ENCODE peak calls at places on chromosome 16, in six cellular contexts. D is fibroblast of lung, J is tibial nerve, N is breast epithelium, R is AG04450, M is sigmoid colon. K is an unnamed sample. For H3K9me3, the result is how much of the 10 kb centered on the place peaks cover.

GRCh38 chr16:21302898-21303528 is 24.9 kb upstream of the CRYM start:
- DNase-seq in D (peak), M (no peak), N (no peak), J (no peak), R (peak), K (no peak)

GRCh38 chr16:13453325-13453724 is 466.6 kb upstream of the ERCC4 start:
- DNase-seq in J (no peak), D (peak), M (no peak), R (no peak), N (peak), K (no peak)

GRCh38 chr16:56119138-56119537 is 72.2 kb upstream of the GNAO1 start:
- DNase-seq in N (no peak), R (no peak), J (no peak), M (no peak), D (no peak), K (no peak)

GRCh38 chr16:89364603-89365002 is 125.8 kb downstream of the ANKRD11 start:
- DNase-seq in M (no peak), D (peak), R (peak), N (no peak), J (no peak), K (no peak)

GRCh38 chr16:1002399-1003161 is 21.0 kb downstream of the SOX8 start:
- DNase-seq in N (peak), M (no peak), J (no peak), R (peak), D (peak), K (peak)

GRCh38 chr16:70544548-70544947 is 20.9 kb downstream of the SF3B3 start:
- DNase-seq in N (no peak), D (no peak), R (no peak), J (no peak), M (no peak), K (no peak)

GRCh38 chr16:10938321-10938720 is 3.9 kb downstream of the DEXI start:
- DNase-seq in R (no peak), M (no peak), N (no peak), D (no peak), J (no peak), K (no peak)

GRCh38 chr16:30030841-30031413 is at the start of gene TLCD3B:
- DNase-seq in R (no peak), N (no peak), D (no peak), M (no peak), J (no peak), K (no peak)

GRCh38 chr16:29699324-29700219 is 20.6 kb downstream of the QPRT start:
- DNase-seq in N (no peak), D (no peak), R (no peak), J (no peak), M (no peak), K (no peak)

GRCh38 chr16:65672960-65673359 is 551.1 kb upstream of the CDH11 start:
- DNase-seq in J (no peak), N (no peak), D (peak), R (no peak), M (no peak), K (no peak)

GRCh38 chr16:4384497-4384896 is 12.8 kb downstream of the VASN start:
- DNase-seq in J (peak), D (peak), N (peak), M (no peak), R (no peak), K (no peak)

GRCh38 chr16:12168054-12169018 is 191.8 kb downstream of the SNX29 start:
- DNase-seq in R (no peak), D (no peak), M (no peak), J (no peak), N (no peak), K (no peak)

GRCh38 chr16:74760007-74760767 is 14.4 kb downstream of the FA2H start:
- DNase-seq in D (peak), N (no peak), M (no peak), R (peak), J (no peak), K (no peak)

GRCh38 chr16:29815032-29815721 is 775 bp upstream of the PAGR1 start:
- DNase-seq in M (peak), R (no peak), J (no peak), D (no peak), N (no peak), K (no peak)

GRCh38 chr16:10333321-10334032 is 52.4 kb upstream of the ATF7IP2 start:
- DNase-seq in N (no peak), J (no peak), M (no peak), R (no peak), D (no peak), K (no peak)

GRCh38 chr16:83887088-83887487 is 11.8 kb upstream of the MLYCD start:
- DNase-seq in M (no peak), R (no peak), N (no peak), J (no peak), D (no peak), K (peak)

GRCh38 chr16:86353185-86353584 is 157.1 kb upstream of the FOXF1 start:
- DNase-seq in N (no peak), M (no peak), J (no peak), D (peak), R (peak), K (no peak)

GRCh38 chr16:27551046-27551445 is 1.1 kb downstream of the KATNIP start:
- DNase-seq in J (no peak), N (no peak), M (no peak), R (no peak), D (peak), K (no peak)

GRCh38 chr16:27547851-27548250 is 1.9 kb downstream of the GTF3C1 start:
- DNase-seq in N (no peak), D (no peak), M (peak), J (no peak), R (no peak), K (no peak)

GRCh38 chr16:27549857-27550581 is at the start of the genes GTF3C1 and KATNIP:
- DNase-seq in N (peak), J (peak), M (peak), R (peak), D (peak), K (peak)

GRCh38 chr16:27550582-27550920 is 607 bp downstream of the KATNIP start:
- DNase-seq in R (no peak), M (no peak), N (no peak), J (no peak), D (no peak), K (no peak)

DNA sequence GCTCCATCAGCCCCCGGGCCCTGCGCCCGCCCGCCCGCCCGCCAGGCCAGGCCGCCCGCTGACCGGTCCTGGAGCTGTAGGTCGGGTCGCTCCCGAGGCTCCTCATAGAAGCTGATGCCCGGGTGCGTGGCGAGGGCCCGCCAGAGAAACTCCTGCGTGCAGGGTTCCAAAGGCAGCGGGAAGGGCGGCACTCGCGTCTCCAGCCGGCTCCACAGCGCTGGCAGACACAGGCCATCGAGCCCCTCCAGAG is 181 bp downstream of the GTF3C1 start:
- DNase-seq in M (no peak), D (no peak), R (no peak), N (no peak), J (no peak), K (no peak)
- H3K27ac ChIP-seq in M (peak), D (peak), R (peak), N (peak), J (peak), K (peak)

DNA sequence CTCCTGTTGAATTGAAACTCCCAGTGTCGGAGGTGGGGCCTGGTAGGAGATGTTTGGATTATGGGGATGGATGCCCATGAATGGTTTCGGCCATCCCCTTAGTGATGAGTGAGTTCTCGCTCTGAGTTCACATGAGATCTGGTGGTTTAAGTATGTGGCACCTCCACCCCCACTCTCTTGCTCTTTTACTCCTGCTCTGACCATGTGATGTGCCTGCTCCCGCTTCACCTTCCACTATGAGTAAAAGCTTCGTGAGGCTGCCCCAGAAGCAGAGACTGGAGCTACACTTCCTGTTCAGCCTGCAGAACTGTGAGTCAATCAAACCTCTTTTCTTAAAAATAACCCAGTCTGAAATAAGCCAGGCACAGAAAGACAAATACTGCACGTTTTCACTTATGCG is 512.4 kb downstream of the HS3ST4 start:
- DNase-seq in M (no peak), D (no peak), J (no peak), R (no peak), N (no peak), K (no peak)
- H3K4me3 ChIP-seq in M (no peak), D (no peak), J (no peak), R (no peak), N (no peak), K (no peak)

GRCh38 chr16:35142147-35142808 is 1682.9 kb downstream of the TP53TG3F start:
- DNase-seq in N (no peak), R (no peak), D (no peak), J (no peak), M (no peak), K (no peak)

GRCh38 chr16:35141303-35141702 is 1681.9 kb downstream of the TP53TG3F start:
- DNase-seq in R (no peak), J (no peak), D (no peak), M (no peak), N (no peak), K (no peak)

GRCh38 chr16:35142809-35143192 is 1683.4 kb downstream of the TP53TG3F start:
- DNase-seq in R (no peak), N (no peak), J (no peak), D (no peak), M (no peak), K (no peak)

GRCh38 chr16:35144212-35144932 is 1685.0 kb downstream of the TP53TG3F start:
- DNase-seq in J (no peak), D (no peak), N (no peak), R (no peak), M (no peak), K (no peak)

GRCh38 chr16:35140293-35140986 is 1681.0 kb downstream of the TP53TG3F start:
- DNase-seq in R (no peak), M (no peak), D (no peak), N (no peak), J (no peak), K (no peak)
- H3K9me3 ChIP-seq in R (half or more), M (under half), D (under half), N (under half), J (under half), K (under half)

GRCh38 chr16:28188085-28188916 is 23.5 kb downstream of the XPO6 start:
- DNase-seq in M (no peak), R (no peak), N (no peak), J (no peak), D (no peak), K (no peak)
- H3K27ac ChIP-seq in M (no peak), R (peak), N (no peak), J (peak), D (peak), K (no peak)

DNA sequence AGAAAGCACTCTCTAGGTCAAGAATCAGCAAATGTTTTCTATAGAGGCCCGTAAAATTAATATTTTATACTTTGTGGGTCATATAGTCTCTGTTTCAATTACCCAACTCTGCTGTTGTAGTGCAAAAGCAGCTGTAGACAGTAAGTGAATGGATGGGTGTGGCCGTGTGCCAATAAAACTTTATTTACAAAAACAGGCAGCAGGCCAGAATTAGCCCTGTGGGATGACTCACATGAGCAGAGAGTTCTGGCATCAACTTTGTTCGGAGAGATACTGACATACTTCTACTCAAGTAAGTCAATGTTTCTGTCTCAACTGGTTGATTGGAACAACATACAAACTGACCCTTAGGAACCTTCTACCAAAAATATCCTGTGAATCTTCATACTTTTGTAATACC is 616.2 kb downstream of the MAF start:
- DNase-seq in M (no peak), R (no peak), J (no peak), N (no peak), D (no peak), K (peak)
- H3K4me3 ChIP-seq in M (no peak), R (no peak), J (no peak), N (no peak), D (no peak), K (peak)

GRCh38 chr16:19179890-19180490 is 11.9 kb downstream of the SYT17 start:
- DNase-seq in R (no peak), D (peak), M (peak), J (no peak), N (no peak), K (no peak)

GRCh38 chr16:19177111-19177747 is 9.2 kb downstream of the SYT17 start:
- DNase-seq in N (no peak), J (no peak), R (no peak), D (no peak), M (no peak), K (no peak)

GRCh38 chr16:19183187-19183586 is 15.1 kb downstream of the SYT17 start:
- DNase-seq in D (no peak), M (no peak), R (no peak), N (no peak), J (no peak), K (no peak)

GRCh38 chr16:19182487-19182886 is 14.4 kb downstream of the SYT17 start:
- DNase-seq in D (no peak), M (no peak), N (no peak), R (no peak), J (no peak), K (no peak)

DNA sequence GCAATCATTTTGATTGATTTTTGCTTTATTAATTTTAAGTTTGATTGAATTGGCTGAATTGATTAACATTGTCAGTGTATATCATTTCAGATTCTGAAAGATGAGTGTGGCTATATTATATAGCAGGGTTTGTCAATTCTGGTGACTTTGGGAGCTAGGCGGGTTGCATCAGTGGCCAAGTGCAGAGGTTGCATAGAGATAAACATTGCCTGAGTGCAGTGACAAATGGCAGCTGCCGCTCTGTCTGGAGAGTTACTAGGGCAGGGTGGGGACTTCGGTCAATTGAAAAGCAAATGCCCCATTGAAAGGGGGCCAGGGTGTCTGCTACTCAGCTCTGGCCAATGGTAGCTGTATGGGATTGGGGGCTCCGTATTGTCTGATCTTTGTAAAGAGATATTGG is 12.7 kb downstream of the SYT17 start:
- DNase-seq in J (no peak), R (no peak), N (no peak), D (no peak), M (no peak), K (no peak)
- H3K9me3 ChIP-seq in J (under half), R (under half), N (under half), D (under half), M (under half), K (under half)

GRCh38 chr16:24996301-24996700 is 18.9 kb downstream of the ARHGAP17 start:
- DNase-seq in R (no peak), M (no peak), D (no peak), J (no peak), N (no peak), K (no peak)

GRCh38 chr16:24995469-24995868 is 19.7 kb downstream of the ARHGAP17 start:
- DNase-seq in D (no peak), J (no peak), N (no peak), M (no peak), R (no peak), K (no peak)

GRCh38 chr16:24993722-24994686 is 21.2 kb downstream of the ARHGAP17 start:
- DNase-seq in N (no peak), M (no peak), J (no peak), R (peak), D (peak), K (peak)

GRCh38 chr16:24996731-24997130 is 18.4 kb downstream of the ARHGAP17 start:
- DNase-seq in J (no peak), D (no peak), R (no peak), N (no peak), M (no peak), K (no peak)

GRCh38 chr16:24995033-24995432 is 20.1 kb downstream of the ARHGAP17 start:
- DNase-seq in M (no peak), R (no peak), D (no peak), J (no peak), N (no peak), K (no peak)
- H3K27ac ChIP-seq in M (no peak), R (peak), D (peak), J (peak), N (no peak), K (no peak)

DNA sequence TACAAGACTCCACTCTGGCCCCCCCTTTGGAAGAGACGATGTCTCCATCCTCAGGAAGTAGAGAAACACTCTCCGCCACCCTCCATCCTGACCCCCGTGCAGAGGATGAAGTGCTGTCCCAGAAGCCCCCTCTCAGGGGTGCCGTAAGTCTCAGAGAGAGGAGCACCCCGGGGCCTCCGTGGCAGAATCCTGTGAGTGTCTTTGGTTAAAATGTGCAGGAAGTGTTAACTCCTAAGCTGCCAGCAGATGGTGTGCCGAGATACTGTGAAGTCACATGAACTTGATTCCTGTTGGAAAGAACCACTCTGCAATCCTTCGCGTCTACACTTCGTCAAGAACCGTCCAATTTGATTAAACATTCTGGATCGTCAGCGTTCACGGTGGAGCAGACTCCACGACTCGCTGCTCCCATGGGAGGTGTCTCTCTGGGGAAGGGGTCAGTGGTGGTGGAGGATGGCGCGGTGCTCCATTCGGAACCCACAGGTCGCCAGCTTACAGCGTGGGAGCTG is 5.6 kb downstream of the BANP start:
- DNase-seq in J (no peak), M (no peak), N (no peak), D (peak), R (no peak), K (no peak)
- H3K4me3 ChIP-seq in J (peak), M (no peak), N (peak), D (no peak), R (no peak), K (no peak)

K was measured in SJCRH30.